ENCODE peak calls at places on chromosomes 4 and X, in ten cellular contexts. K is Caco-2, U is gastrocnemius medialis, O is A673, S is HCT116, A is heart left ventricle, H is left ventricle myocardium inferior, P is lung, C is breast epithelium, Z is cardiac muscle cell. M is an unnamed sample. For H3K4me1, the result is how much of the 10 kb centered on the place peaks cover.

GRCh38 chr4:183449193-183449888 is 4.9 kb downstream of the CDKN2AIP start:
- DNase-seq in K (no peak), A (no peak), P (no peak), Z (peak), S (no peak), O (no peak), H (no peak), U (no peak), C (no peak), M (no peak)

GRCh38 chr4:25750874-25751273 is 95.2 kb downstream of the SLC34A2 start:
- DNase-seq in H (no peak), K (no peak), U (no peak), O (no peak), Z (no peak), P (no peak), C (no peak), A (no peak), S (no peak), M (no peak)

GRCh38 chr4:80385397-80386280 is 50.1 kb downstream of the CFAP299 start:
- DNase-seq in A (no peak), K (no peak), H (no peak), C (no peak), U (no peak), P (no peak), O (no peak), S (no peak), Z (no peak), M (peak)

GRCh38 chr4:18518098-18518497 is 496.5 kb upstream of the LCORL start:
- DNase-seq in O (no peak), S (no peak), C (no peak), Z (no peak), P (no peak), U (no peak), A (no peak), K (no peak), H (no peak), M (no peak)

GRCh38 chr4:169420291-169420690 is 149.5 kb upstream of the SH3RF1 start:
- DNase-seq in O (no peak), H (no peak), P (no peak), K (no peak), C (no peak), S (no peak), U (no peak), A (no peak), Z (no peak), M (no peak)

GRCh38 chr4:77156912-77157858 is at the start of gene CCNG2:
- DNase-seq in S (no peak), A (peak), C (peak), H (peak), U (peak), P (peak), O (peak), Z (peak), K (peak), M (peak)

GRCh38 chr4:11548529-11549176 is 120.0 kb upstream of the HS3ST1 start:
- DNase-seq in O (no peak), H (no peak), K (no peak), A (no peak), Z (peak), P (no peak), C (no peak), S (peak), U (no peak), M (no peak)

GRCh38 chr4:44194365-44194764 is 254.2 kb downstream of the KCTD8 start:
- DNase-seq in S (no peak), H (no peak), U (no peak), A (no peak), K (no peak), C (no peak), P (no peak), Z (no peak), O (no peak), M (no peak)

GRCh38 chrX:25011589-25012432 is 4.0 kb downstream of the ARX start:
- DNase-seq in O (no peak), P (no peak), A (no peak), H (no peak), Z (no peak), S (no peak), C (no peak), U (no peak), K (no peak), M (no peak)

GRCh38 chrX:150736478-150736877 is 43.3 kb downstream of the MTMR1 start:
- DNase-seq in H (no peak), P (no peak), S (no peak), U (no peak), O (no peak), Z (no peak), K (no peak), C (no peak), A (no peak), M (no peak)

GRCh38 chrX:102339312-102340298 is 92.6 kb downstream of the NXF2 start:
- DNase-seq in C (no peak), U (no peak), O (peak), A (no peak), P (no peak), H (no peak), Z (no peak), S (no peak), K (no peak), M (peak)

GRCh38 chr4:101174679-101175078 is 172.6 kb downstream of the PPP3CA start:
- DNase-seq in Z (no peak), U (no peak), A (no peak), O (no peak), K (no peak), H (no peak), C (no peak), S (no peak), P (no peak), M (no peak)

GRCh38 chr4:82201805-82202636 is 171.8 kb downstream of the HNRNPD start:
- DNase-seq in O (peak), U (no peak), P (no peak), S (peak), Z (peak), H (no peak), A (no peak), C (no peak), K (peak), M (no peak)

GRCh38 chrX:150363561-150364346 is 637 bp downstream of the MAMLD1 start:
- DNase-seq in O (peak), C (no peak), Z (peak), A (peak), U (no peak), P (peak), H (peak), K (no peak), S (no peak), M (peak)

GRCh38 chr4:112633477-112634235 is 3.1 kb downstream of the ZGRF1 start:
- DNase-seq in A (no peak), P (no peak), U (no peak), C (no peak), S (peak), Z (peak), H (no peak), K (peak), O (peak), M (no peak)

GRCh38 chr4:140774956-140775355 is 18.8 kb upstream of the TBC1D9 start:
- DNase-seq in A (no peak), P (no peak), C (no peak), K (no peak), O (no peak), U (no peak), H (no peak), Z (no peak), S (no peak), M (no peak)

GRCh38 chrX:127459784-127460183 is 592.4 kb downstream of the ACTRT1 start:
- DNase-seq in C (no peak), Z (no peak), A (no peak), U (no peak), S (no peak), H (no peak), P (no peak), K (no peak), O (peak), M (no peak)

GRCh38 chr4:102789317-102789717 is 28.5 kb upstream of the MANBA start:
- DNase-seq in S (no peak), C (no peak), H (no peak), K (no peak), P (no peak), A (no peak), O (no peak), Z (peak), U (no peak), M (no peak)

GRCh38 chrX:65073233-65073632 is 97.0 kb upstream of the ZC4H2 start:
- DNase-seq in O (no peak), A (no peak), K (no peak), S (no peak), H (no peak), Z (no peak), P (no peak), C (no peak), U (no peak), M (no peak)

GRCh38 chr4:140094701-140095420 is 59.1 kb downstream of the MAML3 start:
- DNase-seq in Z (no peak), K (no peak), H (peak), S (no peak), O (no peak), C (peak), A (peak), P (peak), U (peak), M (peak)

GRCh38 chrX:106415276-106415895 is 196.4 kb upstream of the RADX start:
- DNase-seq in S (peak), P (no peak), Z (peak), C (no peak), O (peak), A (no peak), U (no peak), H (no peak), K (peak), M (no peak)

GRCh38 chrX:83145910-83146309 is 362.2 kb upstream of the POU3F4 start:
- DNase-seq in H (no peak), K (no peak), C (no peak), P (no peak), A (no peak), O (no peak), Z (no peak), U (no peak), S (no peak), M (no peak)

GRCh38 chrX:130877892-130878321 is 25.1 kb downstream of the ENOX2 start:
- DNase-seq in Z (no peak), O (no peak), C (no peak), H (no peak), S (no peak), K (no peak), P (no peak), U (peak), A (no peak), M (no peak)

GRCh38 chr4:186915816-186916215 is 192.2 kb upstream of the FAT1 start:
- DNase-seq in H (no peak), S (no peak), A (no peak), K (no peak), O (no peak), P (no peak), Z (no peak), C (no peak), U (no peak), M (no peak)

GRCh38 chr4:76589872-76590846 is 155.1 kb downstream of the SHROOM3 start:
- DNase-seq in C (peak), U (no peak), H (peak), S (peak), K (peak), P (peak), O (no peak), Z (peak), A (peak), M (peak)

GRCh38 chr4:88865051-88865450 is 167.4 kb upstream of the NAP1L5 start:
- DNase-seq in U (no peak), H (no peak), O (no peak), K (no peak), A (no peak), S (no peak), C (no peak), Z (peak), P (no peak), M (no peak)

GRCh38 chrX:18828832-18829404 is 121.5 kb downstream of the PPEF1 start:
- DNase-seq in H (no peak), K (no peak), Z (peak), A (no peak), P (no peak), U (no peak), S (no peak), C (no peak), O (peak), M (no peak)

GRCh38 chr4:71239365-71239764 is 99.5 kb upstream of the SLC4A4 start:
- DNase-seq in P (no peak), C (no peak), O (peak), K (no peak), U (no peak), S (no peak), H (no peak), A (no peak), Z (no peak), M (no peak)

GRCh38 chr4:15416357-15417327 is 11.2 kb upstream of the C1QTNF7 start:
- DNase-seq in K (no peak), O (no peak), A (no peak), C (no peak), H (no peak), P (no peak), Z (no peak), U (no peak), S (no peak), M (no peak)

GRCh38 chr4:73729534-73730165 is 10.7 kb upstream of the CXCL8 start:
- DNase-seq in O (peak), K (peak), P (peak), U (peak), H (peak), A (peak), C (no peak), S (peak), Z (peak), M (peak)
- H3K4me1 ChIP-seq in O (under half), K (under half), P (under half), U (under half), H (under half), A (under half), C (under half), S (under half), Z (under half), M (under half)

DNA sequence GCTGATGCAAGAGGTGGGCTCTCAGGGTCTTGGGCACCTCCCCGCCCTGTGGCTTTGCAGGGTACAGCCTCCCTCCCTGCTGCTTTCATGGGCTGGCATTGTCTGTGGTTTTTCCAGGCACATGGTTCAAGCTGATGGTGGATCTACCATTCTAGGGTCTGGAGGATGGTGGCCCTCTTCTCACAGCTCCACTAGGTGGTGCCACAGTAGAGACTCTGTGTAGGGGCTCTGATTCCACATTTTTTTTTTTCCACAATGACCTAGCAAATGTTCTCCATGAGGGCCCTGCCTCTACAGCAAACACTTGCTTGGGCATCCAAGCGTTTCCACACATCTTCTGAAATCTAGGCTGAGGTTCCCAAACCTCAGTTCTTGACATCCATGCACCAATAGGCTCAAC is 657.9 kb upstream of the CT83 start:
- DNase-seq in K (no peak), H (no peak), A (no peak), U (no peak), C (no peak), Z (no peak), P (no peak), S (no peak), O (no peak), M (no peak)
- TF ChIP-seq CTCF in K (no peak), H (no peak), A (no peak), U (no peak), C (no peak), Z (no peak), P (no peak), S (no peak), O (peak), M (no peak)

GRCh38 chr4:173057442-173057841 is 111.2 kb upstream of the GALNT7 start:
- DNase-seq in C (no peak), Z (no peak), P (no peak), K (no peak), A (no peak), U (no peak), S (no peak), H (no peak), O (no peak), M (no peak)
- H3K4me1 ChIP-seq in C (under half), Z (under half), P (under half), K (under half), A (under half), U (under half), S (under half), H (under half), O (under half), M (under half)

GRCh38 chr4:110644008-110644407 is 21.1 kb upstream of the PITX2 start:
- DNase-seq in Z (no peak), K (peak), H (no peak), P (no peak), S (no peak), U (no peak), C (no peak), O (no peak), A (no peak), M (no peak)
- TF ChIP-seq CTCF in Z (no peak), K (no peak), H (no peak), P (no peak), S (no peak), U (no peak), C (no peak), O (no peak), A (no peak), M (no peak)

DNA sequence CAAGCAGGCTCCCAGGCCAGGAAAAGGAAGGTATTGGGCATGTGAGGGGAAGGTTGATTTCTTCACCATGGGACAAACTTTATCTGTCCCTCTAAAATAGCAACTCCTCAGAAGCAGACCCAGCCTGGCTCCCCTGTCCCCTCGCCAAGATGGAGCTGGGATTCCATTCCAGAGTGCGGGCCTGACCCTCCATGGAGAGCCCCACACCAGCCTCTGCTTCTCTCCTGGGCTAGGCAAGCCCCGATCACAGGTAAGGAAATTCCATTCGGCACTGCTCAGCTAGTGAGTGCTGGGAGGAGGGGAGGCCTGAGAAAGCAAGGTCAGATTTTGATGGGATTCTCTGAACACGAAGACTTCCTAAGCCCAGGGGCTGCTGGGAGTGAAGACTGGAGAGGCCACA is 98.4 kb downstream of the EFNB1 start:
- DNase-seq in O (no peak), P (no peak), Z (no peak), U (no peak), S (no peak), C (no peak), H (no peak), A (no peak), K (no peak), M (no peak)
- H3K4me1 ChIP-seq in O (under half), P (under half), Z (under half), U (under half), S (under half), C (under half), H (under half), A (under half), K (under half), M (under half)

DNA sequence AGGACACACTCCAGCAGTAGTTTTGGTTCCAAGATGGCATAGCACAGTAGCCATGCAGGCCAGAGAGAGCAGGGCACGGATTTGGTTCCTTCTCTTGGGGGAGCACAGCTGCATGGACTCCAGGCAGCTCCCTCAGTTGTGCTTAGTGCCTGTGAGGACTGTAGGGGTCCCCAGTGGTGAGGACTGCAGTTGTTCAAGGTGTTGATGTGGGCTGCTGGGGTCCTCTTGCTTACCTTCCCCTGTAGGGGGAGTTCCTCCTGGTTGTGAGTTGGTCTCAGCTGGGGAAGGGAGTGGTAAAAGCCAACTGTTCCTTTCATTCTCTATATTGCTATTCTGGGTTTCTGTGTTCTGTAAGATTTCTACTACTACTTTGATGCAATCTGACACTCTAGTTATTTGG is 606.5 kb downstream of the MAGEB5 start:
- DNase-seq in U (no peak), C (no peak), P (no peak), Z (no peak), H (no peak), O (no peak), A (no peak), S (peak), K (no peak), M (no peak)
- TF ChIP-seq CTCF in U (no peak), C (no peak), P (no peak), Z (no peak), H (no peak), O (no peak), A (no peak), S (no peak), K (no peak), M (no peak)

M was measured in kidney.